ENCODE peak calls at places on chromosomes 6 and 20, in eight cellular contexts. X is fibroblast of lung, R is HepG2, Y is IMR-90, C is right lobe of liver, Z is spleen, B is HCT116, F is H1. L is an unnamed sample.
A peak's percentile ranks its signal among the peaks of the same experiment; 100 is the strongest.

GRCh38 chr6:152271681-152272464 is 365.3 kb downstream of the SYNE1 start:
- DNase-seq in R (no peak), Z (no peak), F (no peak), B (no peak), C (no peak), X (peak; percentile 57), Y (peak; percentile 34), L (no peak)

GRCh38 chr6:150485559-150486517 is 113.8 kb upstream of the PLEKHG1 start:
- DNase-seq in C (no peak), F (no peak), Z (no peak), R (no peak), Y (no peak), B (no peak), X (no peak), L (peak; percentile 55)

GRCh38 chr6:77650098-77650663 is 2.7 kb upstream of the MEI4 start:
- DNase-seq in C (peak; percentile 83), B (no peak), Z (peak; percentile 79), Y (no peak), F (peak; percentile 95), R (no peak), X (no peak), L (peak; percentile 73)

GRCh38 chr6:15506066-15506465 is 156.8 kb downstream of the DTNBP1 start:
- DNase-seq in R (no peak), Y (no peak), B (no peak), X (no peak), F (no peak), C (no peak), Z (peak; percentile 17), L (no peak)

GRCh38 chr6:133343220-133343619 is 102.1 kb downstream of the EYA4 start:
- DNase-seq in R (no peak), C (no peak), Y (no peak), Z (no peak), X (no peak), B (no peak), F (no peak), L (no peak)

GRCh38 chr20:45826381-45827019 is 612 bp downstream of the TNNC2 start:
- DNase-seq in X (peak; percentile 58), Y (peak; percentile 31), R (no peak), C (no peak), B (no peak), F (no peak), Z (no peak), L (peak; percentile 69)

GRCh38 chr6:89082439-89082838 is 1.9 kb downstream of the PNRC1 start:
- DNase-seq in B (no peak), C (no peak), Y (peak; percentile 28), R (no peak), Z (no peak), F (no peak), X (peak; percentile 47), L (peak; percentile 60)

GRCh38 chr6:63882208-63882607 is 246.6 kb downstream of the PHF3 start:
- DNase-seq in B (peak; percentile 7), F (no peak), R (peak; percentile 8), C (no peak), Y (no peak), X (no peak), Z (no peak), L (peak; percentile 6)

GRCh38 chr6:22613695-22614094 is 44.3 kb downstream of the HDGFL1 start:
- DNase-seq in R (no peak), F (no peak), Y (peak; percentile 98), C (no peak), B (no peak), Z (no peak), X (peak; percentile 90), L (no peak)

GRCh38 chr6:79307321-79308036 is 73.0 kb upstream of the HMGN3 start:
- DNase-seq in Z (no peak), F (no peak), B (no peak), R (peak; percentile 18), X (no peak), Y (no peak), C (no peak), L (no peak)

GRCh38 chr20:19784511-19785172 is 26.6 kb downstream of the RIN2 start:
- DNase-seq in B (peak; percentile 77), C (no peak), X (peak; percentile 89), F (peak; percentile 49), R (peak; percentile 75), Y (peak; percentile 91), Z (no peak), L (peak; percentile 93)

GRCh38 chr6:98945311-98946005 is 2.3 kb downstream of the FBXL4 start:
- DNase-seq in R (no peak), X (no peak), B (no peak), F (no peak), Z (no peak), Y (no peak), C (no peak), L (no peak)

GRCh38 chr6:135182120-135182992 is 1.2 kb downstream of the MYB start:
- DNase-seq in Z (peak; percentile 88), B (no peak), Y (no peak), X (peak; percentile 6), R (no peak), C (peak; percentile 71), F (peak; percentile 66), L (peak; percentile 28)

GRCh38 chr6:157221049-157221816 is 102.1 kb downstream of the TMEM242 start:
- DNase-seq in Z (peak; percentile 95), R (peak; percentile 69), C (peak; percentile 85), X (peak; percentile 71), B (peak; percentile 63), Y (peak; percentile 63), F (peak; percentile 80), L (peak; percentile 59)

GRCh38 chr6:11356404-11357155 is 124.1 kb upstream of the NEDD9 start:
- DNase-seq in F (no peak), Y (no peak), C (no peak), B (no peak), X (no peak), R (no peak), Z (no peak), L (peak; percentile 35)

GRCh38 chr6:110645685-110646418 is 169.4 kb downstream of the CDK19 start:
- DNase-seq in X (no peak), Y (no peak), B (no peak), C (no peak), Z (no peak), R (no peak), F (no peak), L (no peak)

GRCh38 chr20:62929051-62929538 is 2.8 kb upstream of the DIDO1 start:
- DNase-seq in F (peak; percentile 82), X (peak; percentile 56), B (no peak), R (peak; percentile 50), C (peak; percentile 92), Y (peak; percentile 58), Z (peak; percentile 92), L (peak; percentile 75)

GRCh38 chr6:149936743-149937142 is 5.1 kb upstream of the ULBP2 start:
- DNase-seq in R (no peak), Y (no peak), F (no peak), C (no peak), Z (no peak), X (no peak), B (no peak), L (no peak)

GRCh38 chr20:36202891-36203338 is 33.4 kb upstream of the AAR2 start:
- DNase-seq in X (peak; percentile 37), B (peak; percentile 10), Y (peak; percentile 19), R (peak; percentile 51), F (peak; percentile 97), Z (peak; percentile 93), C (peak; percentile 75), L (peak; percentile 66)

GRCh38 chr6:131084982-131085381 is 21.9 kb upstream of the EPB41L2 start:
- DNase-seq in Y (no peak), X (no peak), Z (no peak), R (peak; percentile 49), B (no peak), C (no peak), F (no peak), L (no peak)

GRCh38 chr6:119587537-119587936 is 238.0 kb upstream of the MAN1A1 start:
- DNase-seq in X (no peak), R (no peak), C (no peak), F (no peak), B (peak; percentile 3), Y (peak; percentile 51), Z (no peak), L (no peak)

GRCh38 chr6:129646617-129647016 is 63.4 kb downstream of the ARHGAP18 start:
- DNase-seq in B (no peak), C (no peak), X (peak; percentile 57), Z (no peak), R (no peak), Y (peak; percentile 27), F (no peak), L (no peak)

GRCh38 chr6:80173411-80173810 is 66.9 kb downstream of the BCKDHB start:
- DNase-seq in F (no peak), C (no peak), X (peak; percentile 15), B (no peak), R (no peak), Y (no peak), Z (no peak), L (peak; percentile 27)

DNA sequence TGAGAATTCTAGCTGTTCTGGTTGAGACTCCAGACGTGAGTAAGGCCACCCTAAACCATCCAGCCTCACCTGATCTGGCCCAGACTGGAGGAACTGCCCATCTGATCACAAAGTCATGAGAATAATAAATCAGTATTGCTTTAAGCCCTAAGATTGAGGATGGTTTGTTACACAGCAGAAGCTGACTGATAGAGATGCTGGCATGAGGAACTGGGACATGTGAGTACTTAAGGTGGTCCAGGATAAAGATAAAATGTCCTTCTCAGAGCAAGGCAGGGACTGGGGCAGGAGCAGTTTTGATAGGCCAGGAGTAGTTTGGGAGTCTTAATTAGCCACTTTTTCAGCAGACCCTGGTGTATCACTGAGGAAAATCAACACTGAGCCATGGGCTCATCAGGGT is 6.8 kb downstream of the GTSF1L start:
- DNase-seq in F (no peak), C (no peak), X (no peak), R (no peak), Y (no peak), B (no peak), Z (no peak), L (no peak)
- H3K4me1 ChIP-seq in F (peaks cover 12% of the 10 kb centered on the region), C (no peaks in the 10 kb centered on the region), X (no peaks in the 10 kb centered on the region), R (peaks cover 22% of the 10 kb centered on the region), Y (peaks cover 4% of the 10 kb centered on the region), B (no peaks in the 10 kb centered on the region), Z (peaks cover 4% of the 10 kb centered on the region), L (no peaks in the 10 kb centered on the region)

GRCh38 chr6:25961619-25962367 is 809 bp upstream of the TRIM38 start:
- DNase-seq in X (no peak), Y (no peak), F (no peak), C (no peak), B (no peak), Z (no peak), R (peak; percentile 31), L (no peak)
- TF ChIP-seq CTCF in X (peak; percentile 6), Y (no peak), F (no peak), C (no peak), B (no peak), Z (no peak), R (peak; percentile 60), L (no peak)

GRCh38 chr6:35280903-35281302 is 16.7 kb upstream of the DEF6 start:
- DNase-seq in B (no peak), R (no peak), Z (peak; percentile 30), F (no peak), Y (peak; percentile 48), C (no peak), X (no peak), L (peak; percentile 72)
- H3K36me3 ChIP-seq in B (peaks cover 15% of the 10 kb centered on the region), R (peaks cover 3% of the 10 kb centered on the region), Z (peaks cover 45% of the 10 kb centered on the region), F (no peaks in the 10 kb centered on the region), Y (peaks cover 11% of the 10 kb centered on the region), C (no peaks in the 10 kb centered on the region), X (peaks cover 1% of the 10 kb centered on the region), L (peaks cover 27% of the 10 kb centered on the region)

DNA sequence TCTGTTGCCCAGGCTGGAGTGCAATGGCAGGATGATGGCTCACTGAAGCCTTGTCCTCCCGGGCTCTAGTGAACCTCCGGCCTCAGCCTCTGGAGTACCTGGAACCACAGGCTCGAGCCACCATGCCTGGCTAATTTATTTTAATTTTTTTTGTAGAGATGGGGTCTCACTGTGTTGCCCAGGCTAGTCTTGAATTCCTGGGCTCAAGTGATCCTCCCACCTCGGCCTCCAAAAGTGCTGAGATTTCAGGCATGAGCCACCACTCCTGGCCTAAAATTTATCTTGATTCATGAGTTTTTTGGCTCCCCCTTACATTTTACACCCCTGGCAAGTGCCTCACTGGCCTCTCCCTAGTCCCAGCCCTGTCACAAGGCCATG is 2.5 kb upstream of the SLC29A1 start:
- DNase-seq in Z (no peak), R (no peak), B (no peak), C (no peak), X (no peak), F (no peak), Y (no peak), L (no peak)
- H3K4me1 ChIP-seq in Z (peaks cover 63% of the 10 kb centered on the region), R (peaks cover 87% of the 10 kb centered on the region), B (peaks cover 45% of the 10 kb centered on the region), C (peaks cover 6% of the 10 kb centered on the region), X (peaks cover 24% of the 10 kb centered on the region), F (peaks cover 45% of the 10 kb centered on the region), Y (peaks cover 16% of the 10 kb centered on the region), L (peaks cover 24% of the 10 kb centered on the region)